ENCODE peak calls at places on chromosome X, in five cellular contexts. U, P, X, Y and M are unnamed samples. For H3K4me1, the result is how much of the 10 kb centered on the place peaks cover.

GRCh38 chrX:15114865-15115566 is 154.9 kb downstream of the ASB9 start:
- DNase-seq in P (no peak), X (no peak), U (no peak), Y (no peak), M (no peak)

GRCh38 chrX:76159453-76159852 is 13.4 kb upstream of the PBDC1 start:
- DNase-seq in P (no peak), X (no peak), U (no peak), Y (no peak), M (no peak)

GRCh38 chrX:103941201-103941975 is 21.0 kb upstream of the TMSB15B start:
- DNase-seq in Y (no peak), P (no peak), U (peak), X (peak), M (peak)

GRCh38 chrX:119266364-119266995 is 30.4 kb downstream of the PGRMC1 start:
- DNase-seq in X (peak), P (peak), Y (no peak), U (peak), M (peak)

GRCh38 chrX:11103751-11104150 is 7.4 kb upstream of the HCCS start:
- DNase-seq in Y (no peak), X (no peak), U (no peak), P (no peak), M (no peak)

GRCh38 chrX:141960573-141960972 is 56.9 kb downstream of the MAGEC1 start:
- DNase-seq in Y (no peak), U (no peak), P (no peak), X (no peak), M (peak)

GRCh38 chrX:149453911-149454820 is 50.9 kb downstream of the IDS start:
- DNase-seq in P (no peak), X (no peak), U (no peak), Y (no peak), M (no peak)

GRCh38 chrX:148080593-148080992 is 99.5 kb downstream of the FMR1NB start:
- DNase-seq in X (no peak), Y (no peak), P (no peak), U (no peak), M (no peak)

GRCh38 chrX:1357993-1358392 is 21.4 kb downstream of the IL3RA start:
- DNase-seq in U (no peak), P (no peak), X (no peak), Y (no peak), M (no peak)

GRCh38 chrX:103107836-103108235 is 14.9 kb upstream of the NXF3 start:
- DNase-seq in X (no peak), Y (no peak), U (no peak), P (no peak), M (no peak)

GRCh38 chrX:24899391-24899790 is 116.4 kb downstream of the ARX start:
- DNase-seq in U (no peak), P (no peak), Y (no peak), X (no peak), M (no peak)
- TF ChIP-seq MYC in U (no peak), P (no peak), Y (no peak), X (no peak), M (no peak)

GRCh38 chrX:13088155-13088485 is 43.7 kb upstream of the FAM9C start:
- DNase-seq in U (no peak), P (no peak), Y (no peak), X (no peak), M (no peak)

GRCh38 chrX:13087322-13088154 is 43.1 kb upstream of the FAM9C start:
- DNase-seq in X (peak), P (no peak), Y (peak), U (no peak), M (peak)

GRCh38 chrX:13091111-13091765 is 46.8 kb upstream of the FAM9C start:
- DNase-seq in Y (peak), U (no peak), P (no peak), X (no peak), M (no peak)

GRCh38 chrX:13092455-13092941 is 48.1 kb upstream of the FAM9C start:
- DNase-seq in Y (peak), X (no peak), U (no peak), P (no peak), M (no peak)

DNA sequence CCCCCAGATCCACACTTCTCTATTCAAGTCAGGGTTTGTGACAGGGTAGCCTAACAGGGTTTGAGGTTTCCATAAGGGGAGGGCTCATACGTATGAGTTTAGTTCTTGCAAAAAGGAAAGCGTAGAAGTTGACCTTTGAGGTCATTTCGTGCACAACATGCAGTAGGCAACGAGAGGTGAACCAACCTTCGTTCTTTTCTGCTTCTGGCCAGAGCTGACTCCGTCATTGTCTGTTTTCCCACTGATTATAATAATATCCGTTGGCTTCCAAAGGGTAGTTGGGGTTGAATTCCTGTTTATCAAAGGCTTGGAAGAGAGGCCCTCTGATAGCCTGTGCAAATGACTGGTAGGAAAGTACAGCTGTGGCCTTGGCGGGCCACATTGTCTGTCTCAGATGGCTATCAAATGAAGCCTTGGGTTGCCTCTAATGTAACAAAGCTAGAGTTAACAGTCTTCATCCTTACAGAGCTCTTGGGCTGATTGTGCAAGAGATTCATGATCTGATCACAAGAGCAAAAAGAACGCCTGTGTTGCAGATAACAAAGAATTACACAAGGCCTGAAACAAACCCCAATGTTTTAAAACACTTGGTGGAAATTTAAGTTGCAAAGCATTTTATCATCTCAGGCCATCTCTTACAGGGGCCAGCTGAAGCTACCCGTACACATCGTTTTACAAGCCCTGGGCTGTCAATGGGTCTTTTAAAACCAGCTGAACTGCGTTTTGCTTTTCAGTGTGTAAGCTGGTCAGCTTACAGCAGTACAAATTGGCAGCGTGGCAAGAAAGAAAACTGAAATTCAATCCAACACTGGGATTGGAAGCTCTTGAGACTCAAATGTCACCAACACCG is 46.1 kb upstream of the FAM9C start:
- DNase-seq in U (no peak), X (peak), Y (no peak), P (peak), M (peak)
- H3K4me1 ChIP-seq in U (under half), X (under half), Y (half or more), P (under half), M (under half)

GRCh38 chrX:150934453-150934852 is 36.0 kb upstream of the CD99L2 start:
- DNase-seq in P (no peak), U (peak), X (no peak), Y (no peak), M (no peak)
- TF ChIP-seq MAX in P (no peak), U (no peak), X (no peak), Y (no peak), M (no peak)

DNA sequence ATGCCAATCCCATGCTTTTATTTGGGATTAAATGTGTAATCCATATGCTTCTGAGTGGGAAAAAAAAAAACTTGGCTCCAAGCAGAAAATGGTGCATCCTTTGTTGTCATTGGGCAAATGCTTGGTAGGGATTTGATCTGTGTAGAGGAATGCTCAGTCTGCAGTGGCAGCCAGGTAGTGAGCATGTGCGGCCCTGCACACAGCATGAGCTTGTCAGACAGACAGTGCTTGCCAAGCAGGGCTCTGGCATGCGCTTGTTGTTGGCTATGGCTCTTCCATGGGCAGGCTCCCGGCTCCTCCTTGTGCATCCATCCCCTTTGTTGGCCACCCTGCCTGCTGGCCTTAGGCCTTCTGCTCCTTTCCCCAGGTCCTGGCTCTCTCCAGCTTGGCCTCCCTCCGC is 130.3 kb downstream of the GPR143 start:
- DNase-seq in X (no peak), Y (no peak), P (no peak), U (no peak), M (no peak)
- TF ChIP-seq MYC in X (no peak), Y (no peak), P (no peak), U (no peak), M (no peak)

DNA sequence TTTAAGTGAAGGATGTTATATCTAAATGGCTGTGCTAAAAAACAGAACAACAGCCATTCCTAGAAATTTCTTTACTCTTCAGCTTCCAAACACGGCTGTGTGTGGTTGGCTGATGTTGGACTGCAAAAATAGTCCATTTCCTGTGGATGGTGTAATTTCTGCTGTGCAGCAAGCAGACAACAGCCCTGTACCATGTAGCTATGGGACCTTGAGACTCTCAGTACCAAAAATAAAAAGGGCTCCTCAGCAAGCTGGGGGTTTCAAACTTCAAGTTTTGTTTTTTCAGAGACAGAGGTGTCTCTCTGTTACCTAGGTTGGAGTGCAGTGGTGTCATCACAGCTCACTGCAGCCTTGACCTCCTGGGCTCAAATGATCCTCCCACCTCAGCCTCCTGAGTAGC is 18.1 kb downstream of the CD40LG start:
- DNase-seq in X (no peak), P (no peak), Y (no peak), U (no peak), M (no peak)
- H3K4me1 ChIP-seq in X (under half), P (under half), Y (under half), U (under half), M (under half)

DNA sequence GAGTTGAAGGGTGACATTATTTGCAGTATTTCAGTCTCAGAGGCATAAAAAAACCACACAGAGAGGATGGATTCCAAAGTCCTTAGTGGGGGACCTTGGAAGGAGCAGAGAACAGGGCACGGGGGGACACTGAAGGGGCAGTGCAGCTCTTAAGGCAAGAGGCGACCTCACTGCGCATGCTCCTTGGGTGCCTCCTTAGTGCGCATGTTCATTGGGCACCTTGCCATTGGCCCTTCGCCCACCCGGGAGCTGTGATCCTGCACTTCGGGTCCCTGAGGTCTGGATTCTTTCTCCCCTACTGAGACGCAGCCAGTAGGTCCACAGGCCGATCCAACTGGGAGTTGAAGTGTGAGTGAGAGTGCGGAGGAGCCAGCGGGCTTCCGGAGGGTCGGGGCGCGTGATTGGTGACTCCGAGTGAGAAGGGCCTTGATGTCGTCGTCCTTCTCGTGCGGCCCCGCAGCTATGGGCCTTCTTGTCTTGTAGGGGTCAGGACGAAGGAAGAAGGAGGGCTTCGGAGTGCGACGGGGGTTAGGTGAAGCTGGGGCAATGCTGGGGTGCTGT is at the start of gene XAGE5:
- DNase-seq in X (peak), U (no peak), P (no peak), Y (no peak), M (no peak)
- TF ChIP-seq MAX in X (no peak), U (no peak), P (no peak), Y (no peak), M (no peak)

DNA sequence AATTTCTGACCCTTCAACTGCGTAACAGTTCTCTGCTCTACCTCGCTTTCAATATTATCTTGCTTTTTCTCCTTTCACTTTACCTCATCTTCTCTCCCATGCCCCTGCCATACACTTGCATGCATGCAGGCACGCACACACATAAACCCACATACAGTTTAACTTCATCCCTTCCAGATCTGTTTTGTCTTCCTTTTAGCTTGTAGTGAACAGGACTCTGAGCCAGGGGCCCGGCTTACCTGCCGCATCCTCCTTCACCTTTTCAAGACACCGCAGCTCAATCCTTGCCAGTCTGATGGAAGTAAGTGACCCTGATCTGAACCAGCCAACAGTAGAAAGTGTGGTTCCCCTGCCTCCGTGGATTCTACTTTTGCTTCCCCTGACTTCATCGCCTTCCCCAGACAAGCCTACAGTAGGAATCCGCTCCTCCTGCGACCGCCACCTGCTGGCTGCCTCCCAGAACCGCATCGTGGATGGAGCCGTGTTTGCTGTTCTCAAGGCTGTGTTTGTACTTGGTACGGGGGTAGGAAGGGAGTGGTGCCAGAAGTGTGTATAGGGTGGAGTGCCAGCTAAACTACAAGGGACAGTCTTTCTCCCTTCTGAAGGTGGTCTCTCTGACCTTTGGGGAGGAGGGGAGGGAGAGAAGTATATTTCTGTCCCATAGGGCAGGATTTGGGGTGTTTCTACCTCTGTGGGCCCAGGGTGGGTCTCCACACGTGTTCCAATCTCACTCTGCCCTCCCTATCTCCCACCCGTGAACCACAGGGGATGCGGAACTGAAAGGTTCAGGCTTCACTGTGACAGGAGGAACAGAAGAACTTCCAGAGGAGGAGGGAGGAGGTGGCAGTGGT is 10.7 kb downstream of the MED12 start:
- DNase-seq in U (peak), Y (no peak), X (peak), P (peak), M (peak)
- TF ChIP-seq MYC in U (no peak), Y (no peak), X (no peak), P (no peak), M (no peak)

GRCh38 chrX:111784667-111785066 is 91.3 kb upstream of the TRPC5OS start:
- DNase-seq in Y (no peak), P (no peak), U (no peak), X (no peak), M (no peak)

GRCh38 chrX:111779582-111779981 is 96.4 kb upstream of the TRPC5OS start:
- DNase-seq in Y (no peak), P (no peak), X (no peak), U (no peak), M (no peak)
- H3K4me1 ChIP-seq in Y (under half), P (under half), X (under half), U (under half), M (under half)